ENCODE peak calls at places on chromosomes 5 and 9, in four cellular contexts. Z is globus pallidus, S is MV-4-11, V is heart left ventricle. I is an unnamed sample.

GRCh38 chr5:6710078-6710477 is 3.2 kb upstream of the TENT4A start:
- DNase-seq in Z (no peak), S (no peak), V (no peak), I (no peak)

GRCh38 chr9:33917036-33917435 is 100.1 kb downstream of the UBE2R2 start:
- DNase-seq in Z (no peak), S (no peak), V (no peak), I (no peak)

GRCh38 chr9:757246-757881 is 84.1 kb upstream of the DMRT1 start:
- DNase-seq in Z (peak), S (peak), V (peak), I (peak)

GRCh38 chr9:74742792-74743389 is 144.8 kb downstream of the TRPM6 start:
- DNase-seq in Z (peak), S (no peak), V (no peak), I (peak)

GRCh38 chr9:98962181-98962560 is 18.5 kb downstream of the COL15A1 start:
- DNase-seq in Z (no peak), S (no peak), V (peak), I (no peak)

GRCh38 chr9:121363586-121363961 is 6.5 kb downstream of the STOM start:
- DNase-seq in Z (no peak), S (peak), V (no peak), I (no peak)

GRCh38 chr9:6305954-6306563 is 22.1 kb upstream of the TPD52L3 start:
- DNase-seq in Z (peak), S (peak), V (no peak), I (peak)

GRCh38 chr5:169701910-169702451 is 64.9 kb downstream of the DOCK2 start:
- DNase-seq in Z (peak), S (no peak), V (no peak), I (peak)

GRCh38 chr5:83277154-83277553 is 194.4 kb upstream of the VCAN start:
- DNase-seq in Z (no peak), S (no peak), V (peak), I (no peak)

GRCh38 chr5:80623911-80624457 is 30.5 kb upstream of the MSH3 start:
- DNase-seq in Z (no peak), S (peak), V (no peak), I (no peak)

GRCh38 chr9:127626752-127627493 is 14.8 kb downstream of the STXBP1 start:
- DNase-seq in Z (no peak), S (no peak), V (no peak), I (no peak)

GRCh38 chr5:130871346-130872086 is 293.5 kb downstream of the HINT1 start:
- DNase-seq in Z (no peak), S (peak), V (peak), I (peak)

GRCh38 chr5:58412932-58413331 is 47.0 kb downstream of the PLK2 start:
- DNase-seq in Z (no peak), S (no peak), V (no peak), I (no peak)

GRCh38 chr5:150523472-150524350 is 15.8 kb downstream of the NDST1 start:
- DNase-seq in Z (peak), S (peak), V (peak), I (peak)

GRCh38 chr9:73116030-73116429 is 35.6 kb upstream of the ANXA1 start:
- DNase-seq in Z (no peak), S (peak), V (no peak), I (no peak)

GRCh38 chr9:130682490-130683121 is 11.0 kb upstream of the EXOSC2 start:
- DNase-seq in Z (peak), S (peak), V (peak), I (peak)

GRCh38 chr5:172768573-172769323 is 2.2 kb downstream of the DUSP1 start:
- DNase-seq in Z (peak), S (no peak), V (peak), I (no peak)

GRCh38 chr5:55711531-55712022 is 547 bp downstream of the SLC38A9 start:
- DNase-seq in Z (no peak), S (no peak), V (no peak), I (no peak)

GRCh38 chr9:124969401-124969800 is 28.5 kb upstream of the GOLGA1 start:
- DNase-seq in Z (no peak), S (peak), V (no peak), I (no peak)

GRCh38 chr9:121305269-121305994 is 37.5 kb downstream of the GSN start:
- DNase-seq in Z (peak), S (no peak), V (peak), I (no peak)